ENCODE peak calls at places on chromosomes 1 and 21, in ten cellular contexts. G is T-helper 9 cell; O is Daoy; M is adipocyte; R is H9; W is NCI-H1105 treated with DMSO at 0.1 percent for 48 hours; D is HEK293T; Y is NCI-H146; C is RCC 7860; N is stimulated activated CD4-positive, alpha-beta T cell treated with anti-CD3 and anti-CD28 coated beads, Interleukin-15, amount 100 ng/mL, for 1 hour. Q is an unnamed sample.

GRCh38 chr1:212692774-212693644 is 6.6 kb downstream of the BATF3 start:
- DNase-seq in C (peak), W (no peak), D (peak), R (no peak), N (no peak), Y (no peak), G (no peak), O (peak), M (peak), Q (peak)

GRCh38 chr21:44392916-44393315 is 39.5 kb downstream of the TRPM2 start:
- DNase-seq in G (no peak), R (no peak), O (no peak), N (no peak), W (no peak), D (no peak), M (no peak), Y (no peak), C (no peak), Q (no peak)

GRCh38 chr1:3074800-3075199 is 5.8 kb downstream of the PRDM16 start:
- DNase-seq in R (no peak), D (no peak), G (no peak), C (no peak), N (no peak), M (no peak), Y (no peak), W (no peak), O (no peak), Q (peak)

GRCh38 chr1:239363920-239364319 is 22.4 kb upstream of the CHRM3 start:
- DNase-seq in Y (no peak), G (no peak), O (no peak), R (no peak), W (no peak), D (no peak), C (no peak), N (no peak), M (no peak), Q (no peak)

GRCh38 chr1:26363549-26364448 is 8.8 kb downstream of the ZNF683 start:
- DNase-seq in D (peak), G (peak), Y (peak), O (peak), M (peak), N (peak), C (peak), R (peak), W (peak), Q (peak)

GRCh38 chr1:216081445-216081844 is 341.8 kb downstream of the USH2A start:
- DNase-seq in D (no peak), Y (no peak), N (no peak), C (no peak), G (no peak), M (no peak), W (peak), R (no peak), O (no peak), Q (no peak)

GRCh38 chr1:153760440-153760839 is 14.8 kb upstream of the SLC27A3 start:
- DNase-seq in G (no peak), C (no peak), M (no peak), Y (no peak), W (no peak), N (no peak), O (no peak), D (no peak), R (no peak), Q (no peak)

GRCh38 chr1:93177991-93178390 is 2.2 kb downstream of the TMED5 start:
- DNase-seq in Y (no peak), D (peak), C (no peak), O (peak), R (no peak), M (peak), W (no peak), G (no peak), N (no peak), Q (peak)

GRCh38 chr21:32020551-32020950 is 147.7 kb downstream of the HUNK start:
- DNase-seq in C (no peak), Y (no peak), D (no peak), G (no peak), R (no peak), W (no peak), N (no peak), M (no peak), O (no peak), Q (no peak)

GRCh38 chr1:55131801-55132200 is 83.4 kb downstream of the USP24 start:
- DNase-seq in C (peak), R (no peak), D (no peak), Y (no peak), G (no peak), W (no peak), O (peak), N (no peak), M (peak), Q (peak)

GRCh38 chr1:151715726-151716404 is 738 bp downstream of the CELF3 start:
- DNase-seq in M (no peak), D (peak), Y (peak), R (peak), G (no peak), O (no peak), N (no peak), W (peak), C (no peak), Q (no peak)

GRCh38 chr1:43783671-43784205 is 76.4 kb downstream of the ST3GAL3 start:
- DNase-seq in Y (peak), M (no peak), N (no peak), D (no peak), G (no peak), R (no peak), O (peak), W (no peak), C (peak), Q (peak)

GRCh38 chr1:201125019-201125418 is 2.0 kb downstream of the ASCL5 start:
- DNase-seq in O (no peak), G (no peak), R (no peak), D (no peak), W (no peak), M (no peak), N (no peak), Y (no peak), C (no peak), Q (no peak)

GRCh38 chr1:184971522-184972265 is 2.6 kb downstream of the NIBAN1 start:
- DNase-seq in W (no peak), D (no peak), M (no peak), N (no peak), C (no peak), Y (no peak), R (no peak), G (no peak), O (no peak), Q (no peak)

GRCh38 chr1:91622586-91622985 is 121.9 kb downstream of the CDC7 start:
- DNase-seq in G (no peak), O (no peak), R (no peak), M (no peak), D (no peak), N (no peak), W (no peak), C (no peak), Y (no peak), Q (peak)

GRCh38 chr1:44707959-44708831 is 22.8 kb downstream of the RNU5D-1 start:
- DNase-seq in W (no peak), R (peak), C (no peak), O (peak), N (no peak), Y (no peak), M (peak), G (no peak), D (peak), Q (peak)

GRCh38 chr1:224447251-224447650 is 12.7 kb upstream of the WDR26 start:
- DNase-seq in N (no peak), M (peak), G (no peak), O (peak), Y (no peak), C (no peak), D (no peak), R (no peak), W (no peak), Q (peak)

GRCh38 chr1:26015358-26015757 is 6.2 kb upstream of the EXTL1 start:
- DNase-seq in G (no peak), R (no peak), W (no peak), D (no peak), C (no peak), Y (no peak), O (no peak), M (peak), N (no peak), Q (no peak)

GRCh38 chr1:149884433-149885363 is 14.7 kb upstream of the BOLA1 start:
- DNase-seq in Y (peak), O (peak), G (no peak), W (peak), N (no peak), R (no peak), M (peak), D (no peak), C (peak), Q (peak)

GRCh38 chr1:44237721-44238457 is 24.6 kb downstream of the DMAP1 start:
- DNase-seq in O (no peak), N (peak), G (no peak), M (no peak), D (peak), Y (no peak), R (peak), C (no peak), W (no peak), Q (peak)